ENCODE peak calls at places on chromosomes 6 and 20, in ten cellular contexts. L, P, Z, G, S, E, B, A, U and Q are unnamed samples.

GRCh38 chr6:154932562-154933027 is 62.5 kb upstream of the TIAM2 start:
- DNase-seq in E (no peak), U (no peak), S (peak; percentile 79), A (peak; percentile 89), G (peak; percentile 43), Z (no peak), B (no peak), P (no peak), L (no peak), Q (no peak)

GRCh38 chr20:2295886-2296544 is at the start of gene TGM3:
- DNase-seq in E (no peak), B (no peak), P (no peak), G (no peak), S (no peak), A (no peak), Z (no peak), U (no peak), L (no peak), Q (no peak)

GRCh38 chr6:170088349-170088951 is 202.4 kb downstream of the DLL1 start:
- DNase-seq in S (no peak), U (no peak), B (no peak), Z (no peak), A (no peak), P (no peak), G (no peak), E (peak; percentile 53), L (no peak), Q (no peak)

GRCh38 chr20:4059631-4060030 is 44.3 kb upstream of the RNF24 start:
- DNase-seq in P (no peak), A (no peak), Z (no peak), E (no peak), U (no peak), L (no peak), B (no peak), S (no peak), G (no peak), Q (no peak)

GRCh38 chr6:169859401-169859977 is 108.1 kb downstream of the ERMARD start:
- DNase-seq in A (no peak), G (no peak), L (no peak), P (no peak), E (no peak), Z (no peak), S (no peak), B (no peak), U (no peak), Q (no peak)

GRCh38 chr6:144007779-144008500 is at the start of gene PLAGL1:
- DNase-seq in L (no peak), S (peak; percentile 78), E (peak; percentile 84), P (no peak), A (peak; percentile 70), G (peak; percentile 31), B (peak; percentile 68), Z (no peak), U (peak; percentile 38), Q (peak; percentile 65)

GRCh38 chr6:26554669-26555504 is 16.7 kb downstream of the HMGN4 start:
- DNase-seq in G (peak; percentile 75), B (peak; percentile 32), L (no peak), S (peak; percentile 84), Z (no peak), P (no peak), E (no peak), U (peak; percentile 72), A (peak; percentile 64), Q (peak; percentile 56)

GRCh38 chr20:14865731-14866130 is 528.3 kb upstream of the FLRT3 start:
- DNase-seq in Z (no peak), P (no peak), G (no peak), S (no peak), U (no peak), A (no peak), L (no peak), E (no peak), B (no peak), Q (no peak)

GRCh38 chr6:43053545-43054205 is at the start of gene CUL7:
- DNase-seq in U (peak; percentile 98), P (peak; percentile 74), Z (peak; percentile 73), S (peak; percentile 97), A (peak; percentile 95), G (peak; percentile 84), E (peak; percentile 96), L (peak; percentile 89), B (peak; percentile 88), Q (peak; percentile 92)

GRCh38 chr20:23317081-23317480 is 33.5 kb upstream of the NXT1 start:
- DNase-seq in G (no peak), Z (no peak), E (no peak), P (no peak), S (no peak), A (no peak), L (no peak), U (no peak), B (no peak), Q (no peak)

GRCh38 chr20:63625771-63626423 is 1.0 kb downstream of the GMEB2 start:
- DNase-seq in E (no peak), A (peak; percentile 25), Z (no peak), B (peak; percentile 51), S (peak; percentile 25), U (peak; percentile 35), L (no peak), P (no peak), G (peak; percentile 22), Q (peak; percentile 65)

GRCh38 chr6:148239777-148240462 is 102.7 kb upstream of the SASH1 start:
- DNase-seq in U (no peak), A (peak; percentile 74), L (no peak), B (no peak), E (no peak), S (peak; percentile 22), P (no peak), G (peak; percentile 61), Z (no peak), Q (no peak)

GRCh38 chr6:75802366-75802765 is 53.3 kb downstream of the MYO6 start:
- DNase-seq in A (no peak), S (peak; percentile 46), L (no peak), B (no peak), P (no peak), Z (no peak), U (no peak), G (peak; percentile 52), E (no peak), Q (no peak)